ENCODE peak calls at places on chromosomes 7 and 10, in six cellular contexts. One of them, this sample, is unnamed.

GRCh38 chr10:20877986-20878979 is 18.8 kb downstream of the NEBL start:
- DNase-seq in T-helper 9 cell: no peak
- DNase-seq in H1: no peak
- DNase-seq in fibroblast of pulmonary artery: peak
- DNase-seq in iPS-NIHi11: no peak
- DNase-seq in left ventricle myocardium superior: no peak
- DNase-seq in this sample: no peak

GRCh38 chr10:103458720-103459119 is at the start of gene CALHM1:
- DNase-seq in T-helper 9 cell: no peak
- DNase-seq in left ventricle myocardium superior: no peak
- DNase-seq in H1: no peak
- DNase-seq in iPS-NIHi11: peak
- DNase-seq in fibroblast of pulmonary artery: no peak
- DNase-seq in this sample: peak

GRCh38 chr10:101837753-101838152 is 5.8 kb downstream of the KCNIP2 start:
- DNase-seq in H1: no peak
- DNase-seq in iPS-NIHi11: no peak
- DNase-seq in fibroblast of pulmonary artery: no peak
- DNase-seq in left ventricle myocardium superior: no peak
- DNase-seq in T-helper 9 cell: no peak
- DNase-seq in this sample: no peak

GRCh38 chr7:77752016-77752415 is 46.2 kb downstream of the TMEM60 start:
- DNase-seq in T-helper 9 cell: no peak
- DNase-seq in H1: no peak
- DNase-seq in iPS-NIHi11: no peak
- DNase-seq in fibroblast of pulmonary artery: no peak
- DNase-seq in left ventricle myocardium superior: no peak
- DNase-seq in this sample: no peak

GRCh38 chr7:47516386-47516785 is 65.5 kb downstream of the TNS3 start:
- DNase-seq in T-helper 9 cell: no peak
- DNase-seq in iPS-NIHi11: no peak
- DNase-seq in H1: no peak
- DNase-seq in fibroblast of pulmonary artery: no peak
- DNase-seq in left ventricle myocardium superior: no peak
- DNase-seq in this sample: no peak

GRCh38 chr7:86939197-86939814 is 120.1 kb downstream of the ELAPOR2 start:
- DNase-seq in iPS-NIHi11: peak
- DNase-seq in fibroblast of pulmonary artery: peak
- DNase-seq in H1: no peak
- DNase-seq in T-helper 9 cell: peak
- DNase-seq in left ventricle myocardium superior: no peak
- DNase-seq in this sample: peak

GRCh38 chr10:13349776-13350274 is 1.7 kb upstream of the SEPHS1 start:
- DNase-seq in left ventricle myocardium superior: peak
- DNase-seq in fibroblast of pulmonary artery: peak
- DNase-seq in T-helper 9 cell: no peak
- DNase-seq in iPS-NIHi11: peak
- DNase-seq in H1: peak
- DNase-seq in this sample: no peak

GRCh38 chr7:70828366-70828765 is 303.6 kb upstream of the GALNT17 start:
- DNase-seq in fibroblast of pulmonary artery: no peak
- DNase-seq in left ventricle myocardium superior: no peak
- DNase-seq in H1: no peak
- DNase-seq in iPS-NIHi11: no peak
- DNase-seq in T-helper 9 cell: no peak
- DNase-seq in this sample: no peak